ENCODE peak calls at places on chromosome 4, in eight cellular contexts. B is left lung, I is suprapubic skin, T is fibroblast of pulmonary artery, S is trophoblast cell, K is small intestine, D is foreskin fibroblast, P is HAP-1. V is an unnamed sample.

GRCh38 chr4:121794505-121795192 is 6.5 kb upstream of the EXOSC9 start:
- DNase-seq in T (peak), B (no peak), P (no peak), I (no peak), D (no peak), S (no peak), K (no peak), V (no peak)

GRCh38 chr4:71772592-71772991 is 11.3 kb downstream of the GC start:
- DNase-seq in S (no peak), I (no peak), P (no peak), B (no peak), K (no peak), T (no peak), D (no peak), V (no peak)

GRCh38 chr4:180426938-180427337 is 1816.3 kb upstream of the TENM3 start:
- DNase-seq in K (no peak), T (no peak), I (no peak), P (no peak), D (no peak), S (no peak), B (no peak), V (no peak)

GRCh38 chr4:123956204-123956603 is 559.6 kb downstream of the SPRY1 start:
- DNase-seq in P (no peak), D (no peak), T (no peak), S (no peak), I (no peak), K (no peak), B (no peak), V (peak)

GRCh38 chr4:85741921-85742591 is 267.1 kb downstream of the ARHGAP24 start:
- DNase-seq in D (no peak), K (no peak), I (no peak), P (peak), T (no peak), B (peak), S (no peak), V (peak)

GRCh38 chr4:176387571-176387970 is 67.8 kb downstream of the SPCS3 start:
- DNase-seq in S (no peak), B (no peak), D (peak), I (no peak), T (peak), P (peak), K (no peak), V (no peak)

GRCh38 chr4:75028196-75028854 is 95.4 kb downstream of the PARM1 start:
- DNase-seq in P (no peak), S (no peak), K (no peak), T (no peak), D (no peak), B (no peak), I (no peak), V (no peak)

GRCh38 chr4:99856166-99856565 is 38.1 kb downstream of the LAMTOR3 start:
- DNase-seq in K (peak), D (peak), B (no peak), P (no peak), S (peak), T (peak), I (no peak), V (no peak)

GRCh38 chr4:181827246-181827645 is 416.0 kb upstream of the TENM3 start:
- DNase-seq in I (no peak), P (no peak), D (no peak), K (no peak), B (no peak), S (no peak), T (no peak), V (no peak)

GRCh38 chr4:147003956-147004580 is 58.4 kb upstream of the TTC29 start:
- DNase-seq in D (no peak), T (no peak), K (no peak), P (no peak), B (no peak), S (no peak), I (no peak), V (no peak)

GRCh38 chr4:24659241-24659961 is 75.0 kb upstream of the DHX15 start:
- DNase-seq in T (peak), P (peak), S (peak), D (no peak), B (no peak), K (no peak), I (no peak), V (no peak)

DNA sequence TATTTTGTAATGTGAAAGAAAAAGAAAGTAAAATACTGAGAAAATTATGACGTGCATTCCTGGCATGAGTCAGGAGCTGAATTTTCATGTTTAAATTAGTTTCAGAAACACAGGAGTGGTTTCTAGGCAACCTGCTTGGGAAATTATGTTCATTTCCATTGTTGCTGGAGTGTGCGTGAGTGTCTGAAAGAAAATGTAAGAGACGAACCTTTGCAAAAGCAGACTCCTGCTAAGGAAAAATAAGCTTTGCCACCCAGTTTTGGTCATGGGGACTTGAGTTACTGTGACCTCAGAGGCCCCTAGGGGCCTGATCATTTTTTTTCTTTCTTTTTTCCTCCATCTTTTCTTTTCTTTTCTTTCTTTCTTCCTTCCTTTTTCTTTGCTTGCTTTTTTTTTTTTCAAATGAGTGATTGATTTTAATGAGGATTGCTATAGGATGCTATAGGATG is 18.8 kb upstream of the CHRNA9 start:
- DNase-seq in K (peak), D (peak), T (peak), B (no peak), I (no peak), P (peak), S (peak), V (no peak)
- H3K4me3 ChIP-seq in K (no peak), D (peak), T (peak), B (no peak), I (peak), P (no peak), S (no peak), V (no peak)

DNA sequence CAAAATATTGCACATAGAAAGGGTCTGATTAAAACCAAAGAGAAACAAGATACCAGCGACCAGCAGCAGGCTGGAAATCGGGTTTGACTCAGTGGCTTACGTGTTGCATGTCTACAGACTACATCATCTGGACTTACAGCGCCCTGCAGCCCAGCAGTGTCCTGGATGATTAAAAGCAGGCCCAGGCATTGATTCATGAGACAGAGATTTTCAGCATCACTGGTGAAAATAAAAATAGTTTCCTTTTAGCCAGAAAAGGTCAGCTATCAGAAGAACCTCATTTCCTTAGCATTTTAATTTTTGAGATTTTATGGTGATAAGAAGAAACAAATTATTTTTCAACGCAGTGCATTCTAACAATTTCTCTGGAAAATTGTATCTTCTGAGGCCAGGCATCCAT is 190.6 kb downstream of the PTTG2 start:
- DNase-seq in D (peak), P (no peak), K (no peak), B (no peak), T (peak), S (no peak), I (peak), V (no peak)
- H3K4me3 ChIP-seq in D (no peak), P (no peak), K (no peak), B (no peak), T (no peak), S (no peak), I (no peak), V (no peak)

GRCh38 chr4:56680266-56680665 is 830 bp downstream of the HOPX start:
- DNase-seq in P (no peak), K (peak), S (no peak), B (no peak), D (no peak), I (no peak), T (no peak), V (no peak)
- H3K4me3 ChIP-seq in P (no peak), K (no peak), S (no peak), B (peak), D (no peak), I (peak), T (no peak), V (peak)

GRCh38 chr4:28482580-28482979 is 1621.9 kb downstream of the STIM2 start:
- DNase-seq in T (no peak), S (no peak), D (no peak), B (no peak), K (no peak), I (no peak), P (no peak), V (no peak)
- H3K4me3 ChIP-seq in T (no peak), S (no peak), D (no peak), B (no peak), K (no peak), I (no peak), P (no peak), V (no peak)

GRCh38 chr4:111982089-111982488 is 163.2 kb upstream of the FAM241A start:
- DNase-seq in D (no peak), I (no peak), T (no peak), K (no peak), S (no peak), P (no peak), B (no peak), V (no peak)
- H3K4me3 ChIP-seq in D (no peak), I (no peak), T (no peak), K (no peak), S (no peak), P (no peak), B (no peak), V (no peak)

GRCh38 chr4:163610642-163611041 is 116.2 kb downstream of the TMA16 start:
- DNase-seq in P (no peak), S (no peak), I (no peak), K (no peak), B (no peak), D (no peak), T (no peak), V (no peak)
- H3K4me3 ChIP-seq in P (no peak), S (no peak), I (peak), K (no peak), B (no peak), D (no peak), T (no peak), V (no peak)

DNA sequence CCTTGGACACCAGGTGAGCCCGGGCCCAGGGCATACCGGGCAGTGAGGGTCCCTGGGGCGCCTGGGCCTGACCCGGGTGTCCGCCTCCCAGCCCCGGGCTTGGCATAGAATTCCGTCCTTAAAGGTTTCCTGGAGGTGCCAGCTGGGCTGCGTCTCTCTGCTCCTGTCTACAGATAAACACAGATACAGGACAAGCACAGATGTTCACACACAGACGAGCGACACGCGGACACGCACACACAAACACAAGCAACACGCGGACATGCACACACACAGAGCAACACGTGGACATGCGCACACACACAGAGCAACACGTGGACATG is 18.5 kb upstream of the ADD1 start:
- DNase-seq in I (no peak), S (no peak), B (no peak), P (no peak), T (no peak), K (no peak), D (no peak), V (no peak)
- H3K4me3 ChIP-seq in I (no peak), S (no peak), B (no peak), P (no peak), T (no peak), K (no peak), D (no peak), V (no peak)

GRCh38 chr4:153790962-153791551 is 2.2 kb upstream of the SFRP2 start:
- DNase-seq in K (no peak), B (no peak), I (no peak), S (no peak), D (peak), P (no peak), T (peak), V (peak)
- H3K4me3 ChIP-seq in K (no peak), B (no peak), I (peak), S (peak), D (no peak), P (no peak), T (no peak), V (peak)

DNA sequence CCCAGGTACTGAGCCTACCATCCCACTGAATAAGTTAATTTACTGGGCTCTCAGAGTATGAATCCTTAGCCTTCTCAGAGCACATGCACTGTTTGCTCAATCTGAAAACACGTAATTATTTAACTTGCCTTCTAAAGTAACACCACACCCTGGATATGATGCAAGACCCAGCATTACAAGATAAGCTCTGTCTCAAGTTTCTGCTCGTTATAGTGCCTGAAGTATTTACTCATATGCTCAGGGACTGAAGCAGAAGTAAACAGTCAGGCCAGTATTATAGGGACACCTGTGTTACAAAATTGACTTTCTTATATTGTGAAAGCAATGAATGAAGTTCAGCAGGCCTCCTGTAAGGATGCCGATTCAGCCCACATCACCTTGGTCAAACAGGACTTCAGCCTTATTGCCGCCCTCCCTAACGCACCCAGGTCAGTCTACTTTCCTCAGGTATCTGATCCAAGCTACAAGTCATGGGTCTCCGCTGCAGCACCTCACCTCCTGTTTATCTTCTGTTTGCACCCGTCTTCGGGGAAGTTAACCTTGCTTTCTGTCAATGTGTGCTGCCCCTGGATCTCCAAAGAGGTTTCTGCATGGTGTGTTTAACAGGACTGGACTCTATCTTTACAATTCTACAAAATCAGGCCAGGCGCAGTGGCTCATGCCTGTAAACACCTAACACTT is 42.9 kb upstream of the KLF3 start:
- DNase-seq in B (peak), I (no peak), T (peak), P (no peak), K (peak), D (peak), S (peak), V (no peak)
- H3K4me3 ChIP-seq in B (no peak), I (no peak), T (no peak), P (no peak), K (no peak), D (no peak), S (no peak), V (no peak)

GRCh38 chr4:3744901-3745300 is 21.3 kb upstream of the ADRA2C start:
- DNase-seq in D (no peak), S (no peak), B (no peak), P (no peak), I (no peak), T (no peak), K (no peak), V (no peak)
- H3K4me3 ChIP-seq in D (no peak), S (no peak), B (no peak), P (no peak), I (no peak), T (no peak), K (no peak), V (no peak)

V was measured in right cardiac atrium.